ENCODE peak calls at places on chromosome 11, in five cellular contexts. One of them, this sample, is unnamed.

GRCh38 chr11:70233511-70233919 is 30.4 kb downstream of the FADD start:
- DNase-seq in A549: peak
- DNase-seq in astrocyte of the spinal cord: peak
- DNase-seq in GM23248: peak
- DNase-seq in mucosa of descending colon: no peak
- DNase-seq in this sample: peak

GRCh38 chr11:838441-839279 is 3.7 kb downstream of the POLR2L start:
- DNase-seq in mucosa of descending colon: peak
- DNase-seq in GM23248: peak
- DNase-seq in astrocyte of the spinal cord: no peak
- DNase-seq in A549: peak
- DNase-seq in this sample: no peak

GRCh38 chr11:96037267-96037990 is 113.5 kb upstream of the MTMR2 start:
- DNase-seq in A549: no peak
- DNase-seq in mucosa of descending colon: no peak
- DNase-seq in GM23248: peak
- DNase-seq in astrocyte of the spinal cord: peak
- DNase-seq in this sample: no peak

GRCh38 chr11:48078661-48079060 is 98.3 kb downstream of the PTPRJ start:
- DNase-seq in A549: no peak
- DNase-seq in GM23248: no peak
- DNase-seq in mucosa of descending colon: no peak
- DNase-seq in astrocyte of the spinal cord: no peak
- DNase-seq in this sample: no peak

GRCh38 chr11:104104664-104105063 is 59.3 kb downstream of the PDGFD start:
- DNase-seq in GM23248: no peak
- DNase-seq in astrocyte of the spinal cord: no peak
- DNase-seq in mucosa of descending colon: no peak
- DNase-seq in A549: no peak
- DNase-seq in this sample: no peak

GRCh38 chr11:42976636-42977217 is 335.1 kb upstream of the API5 start:
- DNase-seq in GM23248: no peak
- DNase-seq in mucosa of descending colon: no peak
- DNase-seq in A549: no peak
- DNase-seq in astrocyte of the spinal cord: no peak
- DNase-seq in this sample: no peak

GRCh38 chr11:131633978-131634377 is 263.6 kb downstream of the NTM start:
- DNase-seq in A549: no peak
- DNase-seq in GM23248: peak
- DNase-seq in astrocyte of the spinal cord: no peak
- DNase-seq in mucosa of descending colon: no peak
- DNase-seq in this sample: no peak

GRCh38 chr11:70868341-70868885 is 384.0 kb downstream of the SHANK2 start:
- DNase-seq in mucosa of descending colon: no peak
- DNase-seq in GM23248: no peak
- DNase-seq in A549: no peak
- DNase-seq in astrocyte of the spinal cord: no peak
- DNase-seq in this sample: no peak

GRCh38 chr11:131534031-131534430 is 163.6 kb downstream of the NTM start:
- DNase-seq in mucosa of descending colon: no peak
- DNase-seq in astrocyte of the spinal cord: no peak
- DNase-seq in A549: no peak
- DNase-seq in GM23248: no peak
- DNase-seq in this sample: no peak

GRCh38 chr11:102368472-102368871 is 21.5 kb downstream of the BIRC2 start:
- DNase-seq in mucosa of descending colon: no peak
- DNase-seq in astrocyte of the spinal cord: no peak
- DNase-seq in A549: no peak
- DNase-seq in GM23248: no peak
- DNase-seq in this sample: no peak

GRCh38 chr11:58968251-58968711 is 29.0 kb downstream of the GLYATL1 start:
- DNase-seq in A549: no peak
- DNase-seq in astrocyte of the spinal cord: no peak
- DNase-seq in mucosa of descending colon: peak
- DNase-seq in GM23248: no peak
- DNase-seq in this sample: no peak

GRCh38 chr11:110850846-110851245 is 138.6 kb upstream of the ARHGAP20 start:
- DNase-seq in GM23248: no peak
- DNase-seq in A549: no peak
- DNase-seq in astrocyte of the spinal cord: no peak
- DNase-seq in mucosa of descending colon: no peak
- DNase-seq in this sample: no peak

GRCh38 chr11:16195659-16196058 is 160.7 kb downstream of the SOX6 start:
- DNase-seq in A549: no peak
- DNase-seq in mucosa of descending colon: no peak
- DNase-seq in astrocyte of the spinal cord: peak
- DNase-seq in GM23248: peak
- DNase-seq in this sample: no peak

GRCh38 chr11:131688056-131688693 is 317.8 kb downstream of the NTM start:
- DNase-seq in astrocyte of the spinal cord: peak
- DNase-seq in mucosa of descending colon: peak
- DNase-seq in A549: peak
- DNase-seq in GM23248: peak
- DNase-seq in this sample: no peak

GRCh38 chr11:3989251-3989650 is 105.3 kb upstream of the RRM1 start:
- DNase-seq in GM23248: peak
- DNase-seq in A549: no peak
- DNase-seq in astrocyte of the spinal cord: peak
- DNase-seq in mucosa of descending colon: peak
- DNase-seq in this sample: no peak

GRCh38 chr11:45654242-45654641 is 11.2 kb downstream of the CHST1 start:
- DNase-seq in mucosa of descending colon: no peak
- DNase-seq in GM23248: no peak
- DNase-seq in A549: no peak
- DNase-seq in astrocyte of the spinal cord: no peak
- DNase-seq in this sample: no peak

GRCh38 chr11:59866397-59866796 is at the start of gene TCN1:
- DNase-seq in mucosa of descending colon: no peak
- DNase-seq in A549: no peak
- DNase-seq in astrocyte of the spinal cord: no peak
- DNase-seq in GM23248: no peak
- DNase-seq in this sample: no peak

GRCh38 chr11:35237860-35238715 is 99.1 kb downstream of the CD44 start:
- DNase-seq in mucosa of descending colon: no peak
- DNase-seq in A549: no peak
- DNase-seq in GM23248: no peak
- DNase-seq in astrocyte of the spinal cord: peak
- DNase-seq in this sample: no peak

GRCh38 chr11:37978647-37979046 is 1380.6 kb upstream of the RAG2 start:
- DNase-seq in mucosa of descending colon: no peak
- DNase-seq in GM23248: no peak
- DNase-seq in astrocyte of the spinal cord: no peak
- DNase-seq in A549: no peak
- DNase-seq in this sample: no peak

GRCh38 chr11:118435233-118435892 is 929 bp upstream of the KMT2A start:
- DNase-seq in A549: peak
- DNase-seq in mucosa of descending colon: peak
- DNase-seq in GM23248: peak
- DNase-seq in astrocyte of the spinal cord: peak
- DNase-seq in this sample: no peak

GRCh38 chr11:292211-293121 is 3.5 kb downstream of the PGGHG start:
- DNase-seq in GM23248: no peak
- DNase-seq in astrocyte of the spinal cord: no peak
- DNase-seq in mucosa of descending colon: no peak
- DNase-seq in A549: no peak
- DNase-seq in this sample: no peak

GRCh38 chr11:118677977-118678376 is 1.5 kb downstream of the TREH start:
- DNase-seq in GM23248: no peak
- DNase-seq in A549: no peak
- DNase-seq in mucosa of descending colon: no peak
- DNase-seq in astrocyte of the spinal cord: no peak
- DNase-seq in this sample: no peak

GRCh38 chr11:120027546-120028180 is 110.2 kb downstream of the TRIM29 start:
- DNase-seq in astrocyte of the spinal cord: no peak
- DNase-seq in A549: no peak
- DNase-seq in mucosa of descending colon: no peak
- DNase-seq in GM23248: no peak
- DNase-seq in this sample: no peak
- H3K4me3 ChIP-seq in astrocyte of the spinal cord: no peak
- H3K4me3 ChIP-seq in A549: no peak
- H3K4me3 ChIP-seq in mucosa of descending colon: no peak
- H3K4me3 ChIP-seq in GM23248: no peak
- H3K4me3 ChIP-seq in this sample: no peak

DNA sequence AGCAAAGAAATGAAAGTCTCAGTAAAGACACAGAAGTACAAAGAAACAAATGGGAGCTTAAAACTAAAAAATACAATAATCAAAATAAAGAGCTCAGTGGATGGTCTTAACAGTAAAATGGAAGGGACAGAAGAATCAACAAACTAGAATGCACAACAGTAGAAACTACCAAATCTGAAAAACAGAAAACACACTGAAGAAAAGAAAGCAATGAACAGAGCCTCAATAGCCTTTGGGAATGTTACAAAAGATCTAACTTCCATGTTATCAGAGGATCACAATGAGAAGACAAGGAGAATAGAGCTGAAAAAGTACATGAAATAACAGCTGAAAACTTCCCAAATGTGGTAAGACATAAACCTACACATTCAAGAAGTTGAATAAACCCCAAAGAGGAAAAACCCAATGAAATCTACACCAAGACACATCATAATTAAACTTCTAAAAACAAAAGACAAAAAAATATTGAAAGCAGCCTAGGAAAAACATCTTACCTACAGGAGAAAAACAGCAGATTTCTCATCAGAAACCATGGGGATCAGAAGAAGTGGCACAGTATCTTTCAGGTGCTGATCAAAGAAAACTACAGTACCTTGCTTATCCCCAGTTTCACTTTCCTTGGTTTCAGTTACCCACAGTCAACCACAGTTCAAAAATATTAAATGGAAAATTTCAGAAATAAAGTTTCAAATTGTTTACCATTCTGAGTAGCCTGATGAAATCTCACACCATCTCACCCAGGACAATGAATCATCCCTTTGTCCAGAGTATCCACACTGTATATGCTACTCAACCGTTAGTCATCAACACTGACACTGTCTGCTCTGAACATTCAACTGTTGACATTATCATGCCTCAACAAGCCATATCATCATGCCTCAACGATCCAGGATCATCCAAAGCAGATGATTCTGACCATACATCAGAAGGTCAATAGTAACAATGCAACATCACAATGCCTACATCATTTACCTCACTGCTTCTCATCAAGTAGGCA is 22.2 kb downstream of the RRAS2 start:
- DNase-seq in mucosa of descending colon: no peak
- DNase-seq in GM23248: peak
- DNase-seq in A549: peak
- DNase-seq in astrocyte of the spinal cord: peak
- DNase-seq in this sample: peak
- H3K4me3 ChIP-seq in mucosa of descending colon: no peak
- H3K4me3 ChIP-seq in GM23248: peak
- H3K4me3 ChIP-seq in A549: no peak
- H3K4me3 ChIP-seq in astrocyte of the spinal cord: peak
- H3K4me3 ChIP-seq in this sample: no peak

GRCh38 chr11:121241300-121242176 is 51.0 kb upstream of the SC5D start:
- DNase-seq in mucosa of descending colon: no peak
- DNase-seq in A549: no peak
- DNase-seq in GM23248: no peak
- DNase-seq in astrocyte of the spinal cord: no peak
- DNase-seq in this sample: peak

GRCh38 chr11:121235057-121235456 is 57.5 kb upstream of the SC5D start:
- DNase-seq in astrocyte of the spinal cord: no peak
- DNase-seq in GM23248: no peak
- DNase-seq in A549: no peak
- DNase-seq in mucosa of descending colon: no peak
- DNase-seq in this sample: no peak

GRCh38 chr11:121240650-121241299 is 51.8 kb upstream of the SC5D start:
- DNase-seq in GM23248: peak
- DNase-seq in A549: no peak
- DNase-seq in mucosa of descending colon: no peak
- DNase-seq in astrocyte of the spinal cord: peak
- DNase-seq in this sample: no peak

GRCh38 chr11:121236115-121237001 is 56.2 kb upstream of the SC5D start:
- DNase-seq in astrocyte of the spinal cord: peak
- DNase-seq in mucosa of descending colon: no peak
- DNase-seq in GM23248: peak
- DNase-seq in A549: no peak
- DNase-seq in this sample: no peak

GRCh38 chr11:121237686-121238658 is 54.6 kb upstream of the SC5D start:
- DNase-seq in A549: no peak
- DNase-seq in astrocyte of the spinal cord: peak
- DNase-seq in GM23248: peak
- DNase-seq in mucosa of descending colon: no peak
- DNase-seq in this sample: no peak
- H3K4me3 ChIP-seq in A549: no peak
- H3K4me3 ChIP-seq in astrocyte of the spinal cord: no peak
- H3K4me3 ChIP-seq in GM23248: no peak
- H3K4me3 ChIP-seq in mucosa of descending colon: no peak
- H3K4me3 ChIP-seq in this sample: no peak

DNA sequence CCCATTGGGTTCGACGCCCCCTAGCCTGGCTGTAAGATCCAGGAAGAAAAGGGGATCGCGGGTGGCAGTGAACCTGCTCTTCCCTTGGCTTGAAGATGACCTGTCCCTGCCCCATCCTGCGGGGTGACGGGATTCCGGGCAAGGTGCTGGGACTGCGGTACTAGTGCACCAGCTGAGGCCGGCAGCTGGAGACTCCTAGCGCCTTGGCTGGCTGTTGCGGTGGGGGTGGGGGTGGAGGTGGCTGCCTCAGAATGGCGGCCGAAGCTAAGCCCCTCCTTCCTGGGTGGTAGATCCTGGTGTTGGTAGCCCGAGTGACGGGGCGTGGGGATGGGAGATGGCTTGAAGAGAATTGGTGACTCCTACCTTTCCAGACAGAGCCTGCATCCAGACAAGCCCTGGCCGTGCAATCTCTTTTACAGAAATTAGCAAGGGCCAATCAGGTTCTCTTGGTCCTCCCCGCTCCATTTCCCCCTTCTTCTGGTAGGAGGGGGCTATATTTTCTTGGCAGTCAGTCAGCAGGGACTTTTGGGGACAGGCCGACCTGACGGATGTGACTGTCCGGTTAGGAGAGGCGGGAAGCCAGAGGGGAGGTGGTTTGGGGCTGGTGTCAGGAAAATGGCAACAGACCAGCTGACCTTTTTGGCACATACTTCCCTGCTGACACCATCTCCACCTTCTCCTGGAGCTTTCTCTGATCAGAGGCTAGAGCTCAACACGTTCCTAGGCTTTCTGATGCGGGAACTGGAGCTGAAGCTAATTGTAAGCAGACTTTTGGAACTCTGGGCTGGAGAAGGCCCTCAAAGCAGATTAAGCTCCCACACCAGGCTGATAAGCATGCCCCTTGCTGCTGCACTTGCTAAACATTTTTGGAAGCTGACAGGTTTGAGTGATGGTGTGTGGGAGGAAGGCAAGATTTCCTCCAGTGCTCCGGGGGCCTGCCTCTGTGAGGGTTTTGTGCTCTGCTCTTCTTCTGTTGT is 2.0 kb downstream of the NAV2 start:
- DNase-seq in GM23248: peak
- DNase-seq in A549: no peak
- DNase-seq in mucosa of descending colon: no peak
- DNase-seq in astrocyte of the spinal cord: peak
- DNase-seq in this sample: no peak
- H3K4me3 ChIP-seq in GM23248: peak
- H3K4me3 ChIP-seq in A549: peak
- H3K4me3 ChIP-seq in mucosa of descending colon: no peak
- H3K4me3 ChIP-seq in astrocyte of the spinal cord: peak
- H3K4me3 ChIP-seq in this sample: peak

GRCh38 chr11:87454246-87454645 is 416.5 kb downstream of the TMEM135 start:
- DNase-seq in mucosa of descending colon: no peak
- DNase-seq in GM23248: peak
- DNase-seq in astrocyte of the spinal cord: peak
- DNase-seq in A549: no peak
- DNase-seq in this sample: no peak
- H3K4me3 ChIP-seq in mucosa of descending colon: no peak
- H3K4me3 ChIP-seq in GM23248: no peak
- H3K4me3 ChIP-seq in astrocyte of the spinal cord: no peak
- H3K4me3 ChIP-seq in A549: no peak
- H3K4me3 ChIP-seq in this sample: no peak